ENCODE peak calls at places on chromosome 1, in six cellular contexts. D is HFF-Myc, K is MM.1S, U is lung, B is PC-3, E is body of pancreas. Q is an unnamed sample.
A peak's percentile ranks its signal among the peaks of the same experiment; 100 is the strongest.

GRCh38 chr1:87154351-87154750 is 174.3 kb upstream of the LMO4 start:
- DNase-seq in K (no peak), E (no peak), D (no peak), U (no peak), B (no peak), Q (no peak)

GRCh38 chr1:25135903-25136302 is 96.4 kb downstream of the SYF2 start:
- DNase-seq in E (no peak), K (no peak), B (no peak), U (no peak), D (no peak), Q (no peak)

GRCh38 chr1:28197682-28198415 is 21.4 kb upstream of the PTAFR start:
- DNase-seq in E (no peak), D (no peak), B (no peak), K (no peak), U (no peak), Q (no peak)

GRCh38 chr1:185432943-185433342 is 115.9 kb upstream of the IVNS1ABP start:
- DNase-seq in B (no peak), U (no peak), E (no peak), D (no peak), K (no peak), Q (no peak)

GRCh38 chr1:239912471-239912870 is 179.2 kb upstream of the FMN2 start:
- DNase-seq in U (no peak), K (peak; percentile 49), D (no peak), B (peak; percentile 94), E (no peak), Q (no peak)

GRCh38 chr1:209455666-209456065 is 127.8 kb upstream of the CAMK1G start:
- DNase-seq in B (no peak), D (no peak), K (no peak), U (no peak), E (no peak), Q (no peak)

GRCh38 chr1:116909511-116910378 is at the start of gene PTGFRN:
- DNase-seq in D (no peak), U (peak; percentile 69), E (peak; percentile 82), B (peak; percentile 71), K (no peak), Q (no peak)

GRCh38 chr1:207619833-207620572 is 24.9 kb upstream of the CR1L start:
- DNase-seq in U (no peak), D (peak; percentile 42), B (peak; percentile 81), K (peak; percentile 68), E (peak; percentile 14), Q (peak; percentile 30)

GRCh38 chr1:200483491-200484143 is 73.8 kb upstream of the ZNF281 start:
- DNase-seq in K (no peak), D (peak; percentile 87), U (peak; percentile 60), B (peak; percentile 100), E (peak; percentile 57), Q (peak; percentile 86)

GRCh38 chr1:67347688-67348472 is 40.2 kb downstream of the IL12RB2 start:
- DNase-seq in U (no peak), K (no peak), B (peak; percentile 76), E (peak; percentile 49), D (no peak), Q (no peak)

GRCh38 chr1:155136728-155137127 is 1.1 kb downstream of the SLC50A1 start:
- DNase-seq in U (no peak), K (no peak), E (peak; percentile 55), B (no peak), D (no peak), Q (no peak)

GRCh38 chr1:220425852-220426251 is 102.1 kb upstream of the MARK1 start:
- DNase-seq in B (no peak), U (no peak), E (no peak), K (peak; percentile 11), D (no peak), Q (no peak)

GRCh38 chr1:232992227-232992626 is 41.8 kb downstream of the NTPCR start:
- DNase-seq in B (no peak), D (no peak), E (no peak), U (no peak), K (no peak), Q (no peak)

GRCh38 chr1:53593758-53594380 is 134.7 kb downstream of the DMRTB1 start:
- DNase-seq in E (peak; percentile 21), D (no peak), U (peak; percentile 45), K (no peak), B (no peak), Q (no peak)

GRCh38 chr1:83043192-83043591 is 955.7 kb downstream of the TTLL7 start:
- DNase-seq in B (no peak), U (no peak), E (no peak), K (no peak), D (no peak), Q (no peak)

GRCh38 chr1:204809488-204809887 is 61.2 kb upstream of the NFASC start:
- DNase-seq in B (no peak), U (no peak), D (no peak), E (no peak), K (no peak), Q (no peak)

GRCh38 chr1:923131-923990 is at the start of gene SAMD11:
- DNase-seq in K (peak; percentile 50), E (peak; percentile 89), B (peak; percentile 81), U (peak; percentile 75), D (no peak), Q (no peak)

GRCh38 chr1:76303348-76303712 is 228.8 kb downstream of the ST6GALNAC3 start:
- DNase-seq in K (no peak), E (no peak), B (no peak), U (no peak), D (no peak), Q (no peak)

GRCh38 chr1:247182994-247183393 is 11.2 kb upstream of the ZNF124 start:
- DNase-seq in K (no peak), E (no peak), U (no peak), B (no peak), D (no peak), Q (no peak)

GRCh38 chr1:29638281-29638680 is 402.0 kb downstream of the PTPRU start:
- DNase-seq in D (no peak), K (no peak), U (no peak), B (no peak), E (no peak), Q (no peak)

GRCh38 chr1:15847100-15847892 is at the start of gene SPEN:
- DNase-seq in K (peak; percentile 99), U (peak; percentile 97), E (peak; percentile 98), B (peak; percentile 98), D (peak; percentile 64), Q (peak; percentile 82)
- TF ChIP-seq CTCF in K (no peak), U (no peak), E (peak; percentile 20), B (no peak), D (no peak), Q (peak; percentile 2)

DNA sequence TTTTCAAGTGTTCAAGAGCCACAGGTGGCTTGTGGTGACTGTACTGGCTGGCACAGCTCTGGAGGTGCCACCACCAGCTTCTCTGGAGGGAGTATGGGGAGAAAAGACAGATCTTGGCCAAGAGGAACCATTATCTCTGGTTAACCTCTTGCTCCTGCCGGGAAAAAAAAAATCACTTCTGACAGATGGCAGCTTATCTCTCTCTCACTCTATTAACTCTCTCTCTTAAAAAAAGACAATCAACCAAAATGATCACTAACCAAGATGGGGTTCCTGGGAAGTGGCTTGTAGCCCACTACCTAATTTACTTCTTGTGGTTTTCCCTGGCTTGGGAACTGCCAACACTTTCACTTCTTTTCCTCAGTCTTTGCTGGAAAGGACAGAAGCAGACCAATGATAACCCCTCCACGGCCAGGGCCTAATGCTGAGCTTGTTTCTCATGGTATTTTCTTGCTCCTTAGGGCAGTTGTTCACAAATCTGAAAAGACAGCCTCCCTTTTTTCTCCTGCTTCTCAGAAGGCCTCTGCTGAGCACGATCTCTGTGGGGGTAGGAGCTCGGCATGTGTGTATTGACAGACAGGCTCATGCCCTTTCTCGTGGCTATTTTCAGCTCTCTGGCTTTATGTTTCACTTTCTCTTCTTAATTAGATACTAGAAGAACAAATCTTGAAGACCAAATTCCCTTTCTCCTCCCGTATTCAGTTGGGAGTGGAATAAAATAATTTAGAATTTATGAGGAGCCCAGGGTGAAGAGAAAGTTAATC is 950 bp upstream of the RIIAD1 start:
- DNase-seq in U (no peak), E (no peak), K (peak; percentile 87), B (no peak), D (no peak), Q (no peak)
- H3K4me3 ChIP-seq in U (no peak overlapping the region), E (no peak overlapping the region), K (peak overlapping the region; percentile 64), B (no peak overlapping the region), D (no peak overlapping the region), Q (peak overlapping the region; percentile 49)

DNA sequence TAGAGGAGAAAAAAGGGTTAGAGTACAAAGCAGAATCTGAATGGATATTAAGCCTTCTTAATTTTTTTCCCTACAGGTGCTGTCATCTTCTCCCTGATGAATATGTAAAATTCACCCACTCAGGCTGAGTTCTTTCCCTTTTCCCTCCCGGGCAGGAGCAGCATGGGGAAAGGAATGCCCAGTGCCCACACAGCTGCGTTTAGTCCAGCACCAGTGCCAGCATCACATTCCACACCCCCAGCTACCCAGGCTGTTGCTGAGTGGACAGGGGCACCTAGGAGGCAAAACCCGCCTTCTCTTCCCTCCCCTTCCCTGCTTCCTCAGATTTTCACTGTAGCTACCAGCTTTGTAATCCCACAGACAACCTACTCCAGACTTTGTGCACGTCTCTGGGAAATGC is 3.4 kb upstream of the CADM3 start:
- DNase-seq in U (no peak), K (no peak), D (no peak), E (no peak), B (no peak), Q (no peak)
- TF ChIP-seq CTCF in U (no peak), K (no peak), D (no peak), E (no peak), B (no peak), Q (no peak)

DNA sequence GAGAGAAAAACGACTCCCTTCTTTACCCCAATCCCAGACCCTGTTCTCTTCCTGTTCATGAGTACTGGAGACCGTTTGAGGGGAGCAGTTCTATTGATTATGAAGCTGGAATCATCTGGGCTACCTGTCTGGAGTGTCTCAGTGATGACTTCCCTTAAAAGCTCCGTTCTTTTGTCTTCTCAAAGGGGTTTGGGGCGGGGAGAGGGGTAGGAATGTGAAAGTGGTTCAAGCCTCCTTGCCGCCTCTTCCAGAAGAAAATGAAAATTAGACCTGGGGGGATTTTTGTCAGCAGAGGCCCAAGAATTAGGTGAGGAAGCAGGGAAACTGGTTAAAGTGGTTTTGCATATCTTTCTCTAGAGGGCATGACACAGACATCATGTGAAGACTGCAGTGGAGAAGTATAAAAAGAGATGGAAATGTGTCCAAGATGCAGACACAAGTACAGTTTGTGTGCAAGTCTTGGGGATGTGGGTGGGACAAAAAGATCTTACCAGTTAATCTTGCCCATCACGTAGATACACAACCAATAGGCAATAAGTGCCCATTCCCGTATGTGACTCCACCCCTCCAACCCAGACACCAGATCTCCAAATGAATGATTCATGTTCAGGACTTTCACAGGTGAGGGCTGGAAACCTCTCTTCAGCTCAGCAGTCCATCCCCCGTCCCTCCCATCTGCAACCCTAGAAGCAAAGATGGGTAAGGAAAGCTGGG is 470 bp upstream of the MTMR11 start:
- DNase-seq in D (peak; percentile 36), K (peak; percentile 20), B (peak; percentile 96), E (peak; percentile 30), U (peak; percentile 40), Q (no peak)
- H3K4me3 ChIP-seq in D (peak overlapping the region; percentile 60), K (peak overlapping the region; percentile 0), B (peak overlapping the region; percentile 75), E (no peak overlapping the region), U (peak overlapping the region; percentile 55), Q (peak overlapping the region; percentile 83)

GRCh38 chr1:173005196-173005864 is 45.4 kb downstream of the TNFSF18 start:
- DNase-seq in E (no peak), U (no peak), K (no peak), D (no peak), B (peak; percentile 26), Q (no peak)
- TF ChIP-seq CTCF in E (no peak), U (no peak), K (no peak), D (no peak), B (peak; percentile 62), Q (peak; percentile 32)

Q was measured in epithelial cell of proximal tubule.